ENCODE peak calls at places on chromosomes 2 and 18, in eight cellular contexts. One of them, this sample, is unnamed.

GRCh38 chr2:71620851-71621251 is 167.5 kb downstream of the DYSF start:
- DNase-seq in tibial artery: no peak
- DNase-seq in right lobe of liver: peak; percentile 28
- DNase-seq in Peyer's patch: no peak
- DNase-seq in mammary epithelial cell: no peak
- DNase-seq in fibroblast of lung: no peak
- DNase-seq in astrocyte of the spinal cord: no peak
- DNase-seq in lung: peak; percentile 24
- DNase-seq in this sample: peak; percentile 79

GRCh38 chr2:38201784-38202183 is 125.8 kb upstream of the CYP1B1 start:
- DNase-seq in tibial artery: no peak
- DNase-seq in right lobe of liver: no peak
- DNase-seq in Peyer's patch: no peak
- DNase-seq in mammary epithelial cell: peak; percentile 27
- DNase-seq in fibroblast of lung: peak; percentile 45
- DNase-seq in astrocyte of the spinal cord: peak; percentile 53
- DNase-seq in lung: no peak
- DNase-seq in this sample: no peak

GRCh38 chr2:5673861-5674240 is 18.3 kb upstream of the SOX11 start:
- DNase-seq in tibial artery: no peak
- DNase-seq in right lobe of liver: no peak
- DNase-seq in Peyer's patch: no peak
- DNase-seq in mammary epithelial cell: no peak
- DNase-seq in fibroblast of lung: peak; percentile 54
- DNase-seq in astrocyte of the spinal cord: peak; percentile 52
- DNase-seq in lung: no peak
- DNase-seq in this sample: no peak

GRCh38 chr2:205692095-205692494 is 9.8 kb downstream of the NRP2 start:
- DNase-seq in tibial artery: no peak
- DNase-seq in right lobe of liver: no peak
- DNase-seq in Peyer's patch: no peak
- DNase-seq in mammary epithelial cell: no peak
- DNase-seq in fibroblast of lung: peak; percentile 44
- DNase-seq in astrocyte of the spinal cord: no peak
- DNase-seq in lung: no peak
- DNase-seq in this sample: no peak

GRCh38 chr2:239630618-239631286 is 229.9 kb upstream of the HDAC4 start:
- DNase-seq in tibial artery: no peak
- DNase-seq in right lobe of liver: no peak
- DNase-seq in Peyer's patch: no peak
- DNase-seq in mammary epithelial cell: peak; percentile 61
- DNase-seq in fibroblast of lung: peak; percentile 62
- DNase-seq in astrocyte of the spinal cord: peak; percentile 43
- DNase-seq in lung: no peak
- DNase-seq in this sample: peak; percentile 90

GRCh38 chr2:58939388-58939787 is 698.3 kb upstream of the FANCL start:
- DNase-seq in tibial artery: no peak
- DNase-seq in right lobe of liver: no peak
- DNase-seq in Peyer's patch: no peak
- DNase-seq in mammary epithelial cell: peak; percentile 8
- DNase-seq in fibroblast of lung: peak; percentile 2
- DNase-seq in astrocyte of the spinal cord: peak; percentile 79
- DNase-seq in lung: no peak
- DNase-seq in this sample: no peak

GRCh38 chr2:7899241-7899640 is 782.6 kb upstream of the ID2 start:
- DNase-seq in tibial artery: no peak
- DNase-seq in right lobe of liver: no peak
- DNase-seq in Peyer's patch: no peak
- DNase-seq in mammary epithelial cell: no peak
- DNase-seq in fibroblast of lung: no peak
- DNase-seq in astrocyte of the spinal cord: no peak
- DNase-seq in lung: no peak
- DNase-seq in this sample: no peak

GRCh38 chr2:145184741-145185671 is 665.1 kb upstream of the ZEB2 start:
- DNase-seq in tibial artery: no peak
- DNase-seq in right lobe of liver: no peak
- DNase-seq in Peyer's patch: no peak
- DNase-seq in mammary epithelial cell: no peak
- DNase-seq in fibroblast of lung: peak; percentile 57
- DNase-seq in astrocyte of the spinal cord: peak; percentile 37
- DNase-seq in lung: no peak
- DNase-seq in this sample: no peak

GRCh38 chr2:56671973-56672569 is 488.3 kb downstream of the CCDC85A start:
- DNase-seq in tibial artery: no peak
- DNase-seq in right lobe of liver: no peak
- DNase-seq in Peyer's patch: no peak
- DNase-seq in mammary epithelial cell: peak; percentile 4
- DNase-seq in fibroblast of lung: no peak
- DNase-seq in astrocyte of the spinal cord: no peak
- DNase-seq in lung: no peak
- DNase-seq in this sample: no peak

GRCh38 chr2:152336103-152336853 is 1.3 kb downstream of the FMNL2 start:
- DNase-seq in tibial artery: peak; percentile 83
- DNase-seq in right lobe of liver: peak; percentile 48
- DNase-seq in Peyer's patch: peak; percentile 66
- DNase-seq in mammary epithelial cell: peak; percentile 62
- DNase-seq in fibroblast of lung: peak; percentile 47
- DNase-seq in astrocyte of the spinal cord: peak; percentile 55
- DNase-seq in lung: peak; percentile 55
- DNase-seq in this sample: peak; percentile 93

GRCh38 chr18:23912356-23912755 is 102.2 kb upstream of the TTC39C start:
- DNase-seq in tibial artery: no peak
- DNase-seq in right lobe of liver: no peak
- DNase-seq in Peyer's patch: no peak
- DNase-seq in mammary epithelial cell: no peak
- DNase-seq in fibroblast of lung: no peak
- DNase-seq in astrocyte of the spinal cord: no peak
- DNase-seq in lung: no peak
- DNase-seq in this sample: no peak

GRCh38 chr2:134718956-134719814 is at the start of gene TMEM163:
- DNase-seq in tibial artery: no peak
- DNase-seq in right lobe of liver: no peak
- DNase-seq in Peyer's patch: no peak
- DNase-seq in mammary epithelial cell: no peak
- DNase-seq in fibroblast of lung: no peak
- DNase-seq in astrocyte of the spinal cord: no peak
- DNase-seq in lung: no peak
- DNase-seq in this sample: no peak

GRCh38 chr2:127356531-127356930 is 31.2 kb downstream of the MAP3K2 start:
- DNase-seq in tibial artery: no peak
- DNase-seq in right lobe of liver: no peak
- DNase-seq in Peyer's patch: no peak
- DNase-seq in mammary epithelial cell: no peak
- DNase-seq in fibroblast of lung: no peak
- DNase-seq in astrocyte of the spinal cord: no peak
- DNase-seq in lung: no peak
- DNase-seq in this sample: no peak

GRCh38 chr2:128601298-128602037 is 282.8 kb upstream of the HS6ST1 start:
- DNase-seq in tibial artery: no peak
- DNase-seq in right lobe of liver: peak; percentile 33
- DNase-seq in Peyer's patch: peak; percentile 43
- DNase-seq in mammary epithelial cell: no peak
- DNase-seq in fibroblast of lung: no peak
- DNase-seq in astrocyte of the spinal cord: no peak
- DNase-seq in lung: no peak
- DNase-seq in this sample: peak; percentile 81

GRCh38 chr18:46466236-46467160 is 190.5 kb downstream of the LOXHD1 start:
- DNase-seq in tibial artery: no peak
- DNase-seq in right lobe of liver: no peak
- DNase-seq in Peyer's patch: no peak
- DNase-seq in mammary epithelial cell: no peak
- DNase-seq in fibroblast of lung: no peak
- DNase-seq in astrocyte of the spinal cord: no peak
- DNase-seq in lung: no peak
- DNase-seq in this sample: peak; percentile 39

GRCh38 chr18:46461993-46462392 is 195.0 kb downstream of the LOXHD1 start:
- DNase-seq in tibial artery: no peak
- DNase-seq in right lobe of liver: no peak
- DNase-seq in Peyer's patch: no peak
- DNase-seq in mammary epithelial cell: no peak
- DNase-seq in fibroblast of lung: no peak
- DNase-seq in astrocyte of the spinal cord: no peak
- DNase-seq in lung: no peak
- DNase-seq in this sample: no peak

GRCh38 chr18:46468431-46469180 is 188.4 kb downstream of the LOXHD1 start:
- DNase-seq in tibial artery: no peak
- DNase-seq in right lobe of liver: no peak
- DNase-seq in Peyer's patch: no peak
- DNase-seq in mammary epithelial cell: no peak
- DNase-seq in fibroblast of lung: no peak
- DNase-seq in astrocyte of the spinal cord: no peak
- DNase-seq in lung: no peak
- DNase-seq in this sample: no peak

GRCh38 chr18:46462523-46462922 is 194.5 kb downstream of the LOXHD1 start:
- DNase-seq in tibial artery: no peak
- DNase-seq in right lobe of liver: no peak
- DNase-seq in Peyer's patch: no peak
- DNase-seq in mammary epithelial cell: no peak
- DNase-seq in fibroblast of lung: no peak
- DNase-seq in astrocyte of the spinal cord: no peak
- DNase-seq in lung: no peak
- DNase-seq in this sample: no peak

DNA sequence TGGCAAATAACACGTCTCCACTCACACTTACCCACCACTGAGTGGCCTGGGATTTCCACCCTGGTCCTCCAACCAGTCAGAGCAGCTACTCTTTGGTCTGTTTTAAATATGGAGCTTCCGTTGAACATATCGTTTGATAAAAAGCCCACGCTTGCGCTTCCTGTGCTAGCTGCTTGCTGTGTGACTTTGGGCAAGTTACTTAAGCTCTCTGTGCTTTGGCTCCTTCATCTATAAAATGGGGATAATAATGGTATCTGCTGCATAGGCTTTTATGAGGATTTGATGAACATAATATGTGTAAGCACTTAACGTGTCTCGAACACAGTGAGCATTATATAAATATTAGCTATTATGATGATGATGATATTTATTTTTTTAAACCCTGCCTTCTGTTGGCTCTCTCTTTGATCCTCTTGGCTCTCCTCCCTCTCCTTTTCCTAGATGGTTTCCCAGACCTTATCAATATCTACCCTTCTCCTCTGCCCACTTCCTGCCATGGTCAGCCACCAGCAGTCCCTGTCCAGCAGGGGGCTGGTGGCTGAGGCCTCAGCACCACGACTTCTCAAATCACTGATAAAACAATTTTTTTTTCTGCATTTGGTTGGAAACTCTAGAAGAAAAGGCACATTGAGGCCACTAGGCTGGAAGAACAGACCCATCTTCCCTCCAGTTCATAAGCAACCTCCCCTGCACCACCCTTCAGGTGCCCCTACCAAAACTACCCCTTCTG is 191.9 kb downstream of the LOXHD1 start:
- DNase-seq in tibial artery: no peak
- DNase-seq in right lobe of liver: no peak
- DNase-seq in Peyer's patch: no peak
- DNase-seq in mammary epithelial cell: no peak
- DNase-seq in fibroblast of lung: no peak
- DNase-seq in astrocyte of the spinal cord: no peak
- DNase-seq in lung: no peak
- DNase-seq in this sample: peak; percentile 34
- TF ChIP-seq CTCF in tibial artery: peak; percentile 11
- TF ChIP-seq CTCF in right lobe of liver: no peak
- TF ChIP-seq CTCF in Peyer's patch: no peak
- TF ChIP-seq CTCF in mammary epithelial cell: peak; percentile 26
- TF ChIP-seq CTCF in fibroblast of lung: no peak
- TF ChIP-seq CTCF in astrocyte of the spinal cord: peak; percentile 43
- TF ChIP-seq CTCF in lung: no peak
- TF ChIP-seq CTCF in this sample: no peak

GRCh38 chr2:62404948-62405347 is 101.0 kb downstream of the TMEM17 start:
- DNase-seq in tibial artery: no peak
- DNase-seq in right lobe of liver: no peak
- DNase-seq in Peyer's patch: no peak
- DNase-seq in mammary epithelial cell: no peak
- DNase-seq in fibroblast of lung: no peak
- DNase-seq in astrocyte of the spinal cord: no peak
- DNase-seq in lung: no peak
- DNase-seq in this sample: no peak
- H3K4me3 ChIP-seq in tibial artery: no peak overlapping the region
- H3K4me3 ChIP-seq in right lobe of liver: no peak overlapping the region
- H3K4me3 ChIP-seq in Peyer's patch: no peak overlapping the region
- H3K4me3 ChIP-seq in mammary epithelial cell: no peak overlapping the region
- H3K4me3 ChIP-seq in fibroblast of lung: no peak overlapping the region
- H3K4me3 ChIP-seq in astrocyte of the spinal cord: no peak overlapping the region
- H3K4me3 ChIP-seq in lung: no peak overlapping the region
- H3K4me3 ChIP-seq in this sample: no peak overlapping the region

GRCh38 chr2:213934560-213934959 is 476.3 kb upstream of the VWC2L start:
- DNase-seq in tibial artery: no peak
- DNase-seq in right lobe of liver: no peak
- DNase-seq in Peyer's patch: no peak
- DNase-seq in mammary epithelial cell: peak; percentile 8
- DNase-seq in fibroblast of lung: peak; percentile 9
- DNase-seq in astrocyte of the spinal cord: peak; percentile 12
- DNase-seq in lung: no peak
- DNase-seq in this sample: no peak
- TF ChIP-seq CTCF in tibial artery: peak; percentile 24
- TF ChIP-seq CTCF in right lobe of liver: peak; percentile 57
- TF ChIP-seq CTCF in Peyer's patch: peak; percentile 7
- TF ChIP-seq CTCF in mammary epithelial cell: peak; percentile 50
- TF ChIP-seq CTCF in fibroblast of lung: no peak
- TF ChIP-seq CTCF in astrocyte of the spinal cord: peak; percentile 35
- TF ChIP-seq CTCF in lung: no peak
- TF ChIP-seq CTCF in this sample: no peak

GRCh38 chr2:16654775-16655456 is 10.7 kb downstream of the CYRIA start:
- DNase-seq in tibial artery: no peak
- DNase-seq in right lobe of liver: no peak
- DNase-seq in Peyer's patch: no peak
- DNase-seq in mammary epithelial cell: no peak
- DNase-seq in fibroblast of lung: no peak
- DNase-seq in astrocyte of the spinal cord: no peak
- DNase-seq in lung: peak; percentile 21
- DNase-seq in this sample: peak; percentile 53

GRCh38 chr2:16653083-16653375 is 12.6 kb downstream of the CYRIA start:
- DNase-seq in tibial artery: peak; percentile 60
- DNase-seq in right lobe of liver: no peak
- DNase-seq in Peyer's patch: no peak
- DNase-seq in mammary epithelial cell: peak; percentile 40
- DNase-seq in fibroblast of lung: no peak
- DNase-seq in astrocyte of the spinal cord: no peak
- DNase-seq in lung: no peak
- DNase-seq in this sample: no peak

GRCh38 chr2:16652296-16653082 is 13.1 kb downstream of the CYRIA start:
- DNase-seq in tibial artery: no peak
- DNase-seq in right lobe of liver: no peak
- DNase-seq in Peyer's patch: no peak
- DNase-seq in mammary epithelial cell: no peak
- DNase-seq in fibroblast of lung: peak; percentile 82
- DNase-seq in astrocyte of the spinal cord: peak; percentile 90
- DNase-seq in lung: peak; percentile 63
- DNase-seq in this sample: no peak

GRCh38 chr2:16655457-16655837 is 10.2 kb downstream of the CYRIA start:
- DNase-seq in tibial artery: no peak
- DNase-seq in right lobe of liver: no peak
- DNase-seq in Peyer's patch: no peak
- DNase-seq in mammary epithelial cell: no peak
- DNase-seq in fibroblast of lung: no peak
- DNase-seq in astrocyte of the spinal cord: no peak
- DNase-seq in lung: peak; percentile 22
- DNase-seq in this sample: peak; percentile 8

DNA sequence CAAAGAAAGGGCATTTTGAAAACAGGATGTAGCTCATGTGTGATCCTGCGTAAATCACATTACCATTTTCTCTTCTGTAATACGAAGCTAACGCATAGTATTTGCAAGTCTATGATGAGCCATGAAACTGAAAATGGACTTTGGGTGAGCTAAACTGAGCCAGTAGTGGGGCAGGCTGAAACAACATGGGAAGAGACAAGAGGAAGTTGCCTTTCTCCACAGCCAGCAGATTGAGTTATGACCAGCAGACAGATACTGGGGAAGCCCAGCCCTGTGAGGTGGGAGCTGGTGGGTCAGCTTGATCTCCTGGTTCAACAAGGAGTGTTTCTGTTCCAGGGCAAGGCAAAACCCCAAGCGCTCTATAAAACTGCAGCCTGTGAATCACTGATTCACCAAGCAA is 11.8 kb downstream of the CYRIA start:
- DNase-seq in tibial artery: peak; percentile 38
- DNase-seq in right lobe of liver: no peak
- DNase-seq in Peyer's patch: no peak
- DNase-seq in mammary epithelial cell: no peak
- DNase-seq in fibroblast of lung: no peak
- DNase-seq in astrocyte of the spinal cord: no peak
- DNase-seq in lung: no peak
- DNase-seq in this sample: peak; percentile 78
- H3K4me3 ChIP-seq in tibial artery: no peak overlapping the region
- H3K4me3 ChIP-seq in right lobe of liver: no peak overlapping the region
- H3K4me3 ChIP-seq in Peyer's patch: no peak overlapping the region
- H3K4me3 ChIP-seq in mammary epithelial cell: no peak overlapping the region
- H3K4me3 ChIP-seq in fibroblast of lung: no peak overlapping the region
- H3K4me3 ChIP-seq in astrocyte of the spinal cord: no peak overlapping the region
- H3K4me3 ChIP-seq in lung: no peak overlapping the region
- H3K4me3 ChIP-seq in this sample: no peak overlapping the region